ENCODE peak calls at places on chromosomes 11 and 22, in six cellular contexts. One of them, this sample, is unnamed. For H3K4me1, the result is how much of the 10 kb centered on the place peaks cover.

GRCh38 chr11:10407055-10407454 is 48.0 kb upstream of the AMPD3 start:
- DNase-seq in ovary: no peak
- DNase-seq in pancreas: no peak
- DNase-seq in tibial artery: no peak
- DNase-seq in uterus: no peak
- DNase-seq in A549: peak
- DNase-seq in this sample: no peak

GRCh38 chr11:117219001-117219400 is 12.9 kb downstream of the PCSK7 start:
- DNase-seq in A549: no peak
- DNase-seq in uterus: no peak
- DNase-seq in ovary: no peak
- DNase-seq in pancreas: no peak
- DNase-seq in tibial artery: peak
- DNase-seq in this sample: no peak

GRCh38 chr11:106276859-106277436 is 199.5 kb downstream of the AASDHPPT start:
- DNase-seq in tibial artery: no peak
- DNase-seq in pancreas: no peak
- DNase-seq in A549: peak
- DNase-seq in uterus: no peak
- DNase-seq in ovary: no peak
- DNase-seq in this sample: peak

GRCh38 chr11:114058871-114059277 is 637 bp upstream of the ZBTB16 start:
- DNase-seq in ovary: peak
- DNase-seq in uterus: no peak
- DNase-seq in pancreas: no peak
- DNase-seq in tibial artery: peak
- DNase-seq in A549: no peak
- DNase-seq in this sample: no peak

GRCh38 chr11:77250881-77251640 is 50.4 kb downstream of the GDPD4 start:
- DNase-seq in tibial artery: no peak
- DNase-seq in pancreas: no peak
- DNase-seq in uterus: no peak
- DNase-seq in A549: no peak
- DNase-seq in ovary: no peak
- DNase-seq in this sample: no peak

GRCh38 chr22:23622634-23623033 is 9.5 kb downstream of the DRICH1 start:
- DNase-seq in pancreas: no peak
- DNase-seq in tibial artery: no peak
- DNase-seq in A549: no peak
- DNase-seq in uterus: no peak
- DNase-seq in ovary: no peak
- DNase-seq in this sample: no peak

GRCh38 chr11:120518356-120518755 is 6.8 kb downstream of the GRIK4 start:
- DNase-seq in tibial artery: no peak
- DNase-seq in ovary: no peak
- DNase-seq in pancreas: no peak
- DNase-seq in uterus: no peak
- DNase-seq in A549: no peak
- DNase-seq in this sample: no peak

GRCh38 chr11:6604081-6604626 is 580 bp downstream of the ILK start:
- DNase-seq in uterus: no peak
- DNase-seq in tibial artery: peak
- DNase-seq in pancreas: peak
- DNase-seq in ovary: peak
- DNase-seq in A549: peak
- DNase-seq in this sample: peak

GRCh38 chr11:31060880-31061279 is 308.7 kb downstream of the DCDC1 start:
- DNase-seq in pancreas: no peak
- DNase-seq in ovary: no peak
- DNase-seq in tibial artery: no peak
- DNase-seq in uterus: no peak
- DNase-seq in A549: peak
- DNase-seq in this sample: peak

GRCh38 chr22:23822101-23822671 is 16.6 kb downstream of the DERL3 start:
- DNase-seq in uterus: no peak
- DNase-seq in tibial artery: no peak
- DNase-seq in pancreas: no peak
- DNase-seq in ovary: no peak
- DNase-seq in A549: no peak
- DNase-seq in this sample: no peak

GRCh38 chr11:123218451-123218850 is 23.4 kb upstream of the CLMP start:
- DNase-seq in uterus: no peak
- DNase-seq in tibial artery: no peak
- DNase-seq in ovary: no peak
- DNase-seq in A549: peak
- DNase-seq in pancreas: no peak
- DNase-seq in this sample: peak

GRCh38 chr11:69234171-69234570 is 59.8 kb upstream of the MYEOV start:
- DNase-seq in uterus: no peak
- DNase-seq in A549: no peak
- DNase-seq in ovary: no peak
- DNase-seq in pancreas: no peak
- DNase-seq in tibial artery: no peak
- DNase-seq in this sample: no peak

GRCh38 chr11:1373536-1374214 is 16.1 kb upstream of the BRSK2 start:
- DNase-seq in uterus: no peak
- DNase-seq in A549: no peak
- DNase-seq in pancreas: no peak
- DNase-seq in tibial artery: no peak
- DNase-seq in ovary: no peak
- DNase-seq in this sample: no peak

GRCh38 chr11:112523477-112523876 is 262.8 kb upstream of the PLET1 start:
- DNase-seq in ovary: no peak
- DNase-seq in tibial artery: peak
- DNase-seq in pancreas: peak
- DNase-seq in A549: no peak
- DNase-seq in uterus: peak
- DNase-seq in this sample: peak

GRCh38 chr11:119108151-119108856 is 1.2 kb downstream of the C2CD2L start:
- DNase-seq in uterus: no peak
- DNase-seq in ovary: no peak
- DNase-seq in tibial artery: no peak
- DNase-seq in A549: no peak
- DNase-seq in pancreas: no peak
- DNase-seq in this sample: peak

GRCh38 chr11:1121343-1122331 is 36.1 kb upstream of the MUC5AC start:
- DNase-seq in A549: no peak
- DNase-seq in tibial artery: peak
- DNase-seq in pancreas: no peak
- DNase-seq in ovary: no peak
- DNase-seq in uterus: no peak
- DNase-seq in this sample: no peak

GRCh38 chr22:36373258-36373579 is 14.5 kb downstream of the MYH9 start:
- DNase-seq in ovary: no peak
- DNase-seq in pancreas: peak
- DNase-seq in A549: no peak
- DNase-seq in tibial artery: peak
- DNase-seq in uterus: no peak
- DNase-seq in this sample: no peak

GRCh38 chr11:6498121-6498520 is 1.0 kb downstream of the DNHD1 start:
- DNase-seq in ovary: no peak
- DNase-seq in A549: no peak
- DNase-seq in uterus: no peak
- DNase-seq in pancreas: no peak
- DNase-seq in tibial artery: peak
- DNase-seq in this sample: no peak

GRCh38 chr11:82174610-82175009 is 559.1 kb downstream of the FAM181B start:
- DNase-seq in A549: peak
- DNase-seq in uterus: no peak
- DNase-seq in pancreas: no peak
- DNase-seq in ovary: no peak
- DNase-seq in tibial artery: no peak
- DNase-seq in this sample: no peak
- TF ChIP-seq CTCF in A549: no peak
- TF ChIP-seq CTCF in uterus: no peak
- TF ChIP-seq CTCF in pancreas: no peak
- TF ChIP-seq CTCF in ovary: no peak
- TF ChIP-seq CTCF in tibial artery: no peak
- TF ChIP-seq CTCF in this sample: no peak

DNA sequence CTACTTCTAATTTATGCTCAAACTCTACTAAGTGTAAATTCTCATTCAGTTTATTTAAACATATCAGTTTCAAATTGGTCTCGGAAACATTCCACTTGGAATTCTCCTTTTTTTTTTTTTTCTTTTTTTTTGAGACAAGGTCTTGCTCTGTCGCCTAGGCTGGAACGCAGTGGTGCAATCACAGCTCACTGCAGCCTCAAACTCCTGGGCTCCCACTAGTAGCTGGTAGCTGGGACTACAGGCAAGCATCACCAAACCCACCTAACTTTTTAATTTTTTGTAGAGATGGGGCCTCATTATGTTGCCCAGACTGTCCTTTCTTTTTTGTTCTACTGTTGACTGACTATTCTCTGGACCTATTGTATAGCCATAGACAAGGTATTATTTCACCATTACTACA is 33.3 kb upstream of the CCDC81 start:
- DNase-seq in pancreas: no peak
- DNase-seq in tibial artery: no peak
- DNase-seq in uterus: no peak
- DNase-seq in A549: no peak
- DNase-seq in ovary: no peak
- DNase-seq in this sample: no peak
- H3K4me1 ChIP-seq in pancreas: under half
- H3K4me1 ChIP-seq in tibial artery: under half
- H3K4me1 ChIP-seq in uterus: under half
- H3K4me1 ChIP-seq in A549: under half
- H3K4me1 ChIP-seq in ovary: under half
- H3K4me1 ChIP-seq in this sample: under half

GRCh38 chr11:64864473-64865285 is 13.7 kb downstream of the EHD1 start:
- DNase-seq in uterus: peak
- DNase-seq in tibial artery: peak
- DNase-seq in pancreas: peak
- DNase-seq in A549: no peak
- DNase-seq in ovary: peak
- DNase-seq in this sample: peak

GRCh38 chr11:64866173-64866491 is 12.3 kb downstream of the EHD1 start:
- DNase-seq in uterus: no peak
- DNase-seq in pancreas: no peak
- DNase-seq in ovary: no peak
- DNase-seq in A549: no peak
- DNase-seq in tibial artery: no peak
- DNase-seq in this sample: no peak

GRCh38 chr11:64864135-64864472 is 14.3 kb downstream of the EHD1 start:
- DNase-seq in pancreas: peak
- DNase-seq in ovary: no peak
- DNase-seq in uterus: no peak
- DNase-seq in tibial artery: no peak
- DNase-seq in A549: no peak
- DNase-seq in this sample: no peak

GRCh38 chr11:64863381-64864060 is 14.9 kb downstream of the EHD1 start:
- DNase-seq in pancreas: no peak
- DNase-seq in ovary: peak
- DNase-seq in tibial artery: peak
- DNase-seq in A549: no peak
- DNase-seq in uterus: peak
- DNase-seq in this sample: no peak

DNA sequence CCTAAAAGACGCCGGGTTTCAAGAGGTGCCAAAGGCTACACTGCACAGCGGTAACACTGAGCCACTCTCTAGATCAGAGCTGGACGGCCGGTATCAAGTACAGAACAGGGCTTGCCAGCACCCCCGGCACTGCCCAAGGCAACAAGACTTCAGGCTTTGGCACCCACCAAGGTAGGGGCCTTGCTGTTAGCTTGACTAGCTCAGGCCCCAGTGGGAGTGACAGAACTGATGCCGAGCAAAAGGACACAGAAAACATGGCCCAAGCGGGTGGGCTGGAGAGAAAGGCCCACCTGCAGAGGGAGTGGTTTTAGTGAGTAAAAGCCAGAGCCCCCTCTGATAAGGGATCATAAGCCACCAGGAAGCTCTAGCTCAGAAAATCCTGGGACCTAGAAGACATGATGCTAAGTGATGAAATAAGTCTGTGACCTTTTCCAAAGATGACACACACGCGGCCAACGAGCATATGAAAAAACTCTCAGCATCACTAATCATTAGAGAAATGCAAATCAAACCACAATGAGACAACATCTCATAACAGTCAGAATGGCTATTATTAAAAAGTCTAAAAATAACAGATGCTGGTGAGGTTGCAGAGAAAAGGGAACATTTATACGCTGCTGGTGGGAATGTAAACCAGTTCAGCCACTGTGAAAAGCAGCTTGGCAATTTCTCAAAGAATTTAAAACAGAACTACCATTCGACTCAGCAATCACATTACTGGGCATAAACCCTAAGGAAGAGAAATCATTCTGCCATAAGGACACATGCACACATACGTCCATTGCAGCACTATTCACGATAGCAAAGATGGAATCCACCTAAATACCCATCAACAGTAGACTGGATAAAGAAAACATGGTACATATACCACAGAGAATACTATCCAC is 12.9 kb downstream of the EHD1 start:
- DNase-seq in tibial artery: peak
- DNase-seq in pancreas: no peak
- DNase-seq in A549: no peak
- DNase-seq in ovary: no peak
- DNase-seq in uterus: no peak
- DNase-seq in this sample: no peak
- H3K27ac ChIP-seq in tibial artery: peak
- H3K27ac ChIP-seq in pancreas: no peak
- H3K27ac ChIP-seq in A549: no peak
- H3K27ac ChIP-seq in ovary: peak
- H3K27ac ChIP-seq in uterus: peak
- H3K27ac ChIP-seq in this sample: peak

GRCh38 chr22:44392446-44392921 is 79.7 kb upstream of the SHISAL1 start:
- DNase-seq in A549: no peak
- DNase-seq in tibial artery: peak
- DNase-seq in pancreas: no peak
- DNase-seq in ovary: no peak
- DNase-seq in uterus: no peak
- DNase-seq in this sample: no peak

GRCh38 chr22:44391481-44392445 is 79.0 kb upstream of the SHISAL1 start:
- DNase-seq in A549: no peak
- DNase-seq in uterus: no peak
- DNase-seq in tibial artery: peak
- DNase-seq in ovary: no peak
- DNase-seq in pancreas: no peak
- DNase-seq in this sample: no peak

GRCh38 chr22:44389926-44390925 is 77.5 kb upstream of the SHISAL1 start:
- DNase-seq in uterus: no peak
- DNase-seq in pancreas: no peak
- DNase-seq in ovary: no peak
- DNase-seq in A549: no peak
- DNase-seq in tibial artery: peak
- DNase-seq in this sample: no peak

GRCh38 chr22:44389181-44389580 is 76.4 kb upstream of the SHISAL1 start:
- DNase-seq in uterus: no peak
- DNase-seq in tibial artery: no peak
- DNase-seq in pancreas: no peak
- DNase-seq in A549: no peak
- DNase-seq in ovary: no peak
- DNase-seq in this sample: no peak

DNA sequence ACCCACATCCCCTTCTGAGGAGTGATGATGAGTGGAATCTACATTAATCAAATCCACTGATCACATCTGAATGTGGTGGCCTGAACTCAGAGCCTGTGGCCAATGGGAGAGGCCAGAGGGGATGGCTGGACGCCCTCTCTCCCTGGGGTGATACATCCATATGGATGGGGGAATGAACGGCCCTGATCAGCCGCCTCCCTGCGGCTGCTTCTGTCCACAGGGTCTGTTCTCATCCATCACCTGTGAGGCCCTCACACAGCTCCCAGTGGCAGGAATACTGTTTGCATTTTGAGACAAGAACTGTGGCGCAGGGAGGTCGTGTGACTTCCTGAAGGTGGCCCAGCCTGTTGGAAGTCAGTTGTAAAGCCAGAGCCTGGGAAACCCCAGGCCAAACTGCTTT is 78.3 kb upstream of the SHISAL1 start:
- DNase-seq in A549: no peak
- DNase-seq in tibial artery: peak
- DNase-seq in pancreas: no peak
- DNase-seq in uterus: no peak
- DNase-seq in ovary: no peak
- DNase-seq in this sample: no peak
- TF ChIP-seq CTCF in A549: no peak
- TF ChIP-seq CTCF in tibial artery: no peak
- TF ChIP-seq CTCF in pancreas: no peak
- TF ChIP-seq CTCF in uterus: no peak
- TF ChIP-seq CTCF in ovary: no peak
- TF ChIP-seq CTCF in this sample: no peak